ENCODE peak calls at places on chromosomes 3 and 15, in eight cellular contexts. W, G, O, Q, V, B, R and X are unnamed samples.

GRCh38 chr3:143751643-143752178 is 96.6 kb downstream of the SLC9A9 start:
- DNase-seq in O (peak; percentile 1), Q (no peak), G (no peak), R (no peak), W (peak; percentile 68), V (no peak), B (no peak), X (no peak)

GRCh38 chr15:99439524-99439835 is 126.3 kb upstream of the MEF2A start:
- DNase-seq in G (no peak), O (no peak), R (no peak), V (no peak), B (no peak), W (no peak), Q (no peak), X (no peak)

GRCh38 chr3:197380786-197381185 is 82.4 kb upstream of the DLG1 start:
- DNase-seq in V (no peak), Q (no peak), G (no peak), B (no peak), R (no peak), W (no peak), O (no peak), X (no peak)

GRCh38 chr15:80695911-80696651 is 971 bp downstream of the ABHD17C start:
- DNase-seq in G (peak; percentile 12), O (peak; percentile 1), Q (peak; percentile 3), B (no peak), R (peak; percentile 54), V (no peak), W (no peak), X (no peak)

GRCh38 chr15:67101981-67102929 is 36.9 kb downstream of the SMAD3 start:
- DNase-seq in G (no peak), V (no peak), R (peak; percentile 78), B (no peak), O (no peak), W (no peak), Q (no peak), X (no peak)

GRCh38 chr3:50583897-50584296 is 14.6 kb downstream of the HEMK1 start:
- DNase-seq in Q (no peak), W (no peak), O (no peak), V (no peak), G (no peak), R (no peak), B (no peak), X (no peak)

GRCh38 chr3:195147649-195148121 is 123.3 kb downstream of the XXYLT1 start:
- DNase-seq in R (peak; percentile 40), V (no peak), G (peak; percentile 46), W (no peak), O (peak; percentile 80), Q (no peak), B (no peak), X (no peak)

GRCh38 chr3:197001972-197002700 is 27.5 kb downstream of the MELTF start:
- DNase-seq in Q (no peak), O (peak; percentile 33), V (no peak), W (no peak), G (no peak), R (no peak), B (no peak), X (peak; percentile 23)

GRCh38 chr3:42300013-42300412 is 34.0 kb upstream of the CCK start:
- DNase-seq in B (peak; percentile 10), O (peak; percentile 32), R (peak; percentile 37), G (peak; percentile 45), V (peak; percentile 68), Q (no peak), W (no peak), X (peak; percentile 61)

GRCh38 chr15:63231206-63231605 is 41.8 kb downstream of the RAB8B start:
- DNase-seq in B (no peak), R (no peak), O (no peak), Q (no peak), W (no peak), G (no peak), V (no peak), X (no peak)

GRCh38 chr3:159260049-159260662 is 458.3 kb downstream of the MFSD1 start:
- DNase-seq in Q (no peak), R (peak; percentile 84), V (peak; percentile 55), G (peak; percentile 47), B (peak; percentile 36), O (peak; percentile 63), W (peak; percentile 64), X (peak; percentile 53)

GRCh38 chr3:365268-365667 is 168.7 kb downstream of the CHL1 start:
- DNase-seq in R (no peak), O (no peak), V (no peak), G (no peak), Q (no peak), B (no peak), W (no peak), X (no peak)

GRCh38 chr15:47409601-47410000 is 307.7 kb upstream of the SEMA6D start:
- DNase-seq in R (peak; percentile 2), G (no peak), V (no peak), Q (no peak), W (no peak), B (no peak), O (no peak), X (no peak)

GRCh38 chr3:196648856-196649255 is 9.4 kb downstream of the NRROS start:
- DNase-seq in Q (no peak), B (no peak), R (no peak), V (no peak), G (no peak), W (no peak), O (no peak), X (no peak)

GRCh38 chr3:13474776-13475303 is 5.3 kb upstream of the HDAC11 start:
- DNase-seq in V (no peak), O (no peak), G (no peak), Q (no peak), B (no peak), W (no peak), R (no peak), X (no peak)

GRCh38 chr3:105364113-105364512 is 2.6 kb upstream of the ALCAM start:
- DNase-seq in V (no peak), Q (no peak), G (no peak), W (no peak), O (no peak), R (peak; percentile 95), B (no peak), X (no peak)

GRCh38 chr15:75065467-75065850 is 42.1 kb downstream of the PPCDC start:
- DNase-seq in Q (no peak), V (no peak), O (peak; percentile 38), R (no peak), B (no peak), W (no peak), G (no peak), X (peak; percentile 65)

GRCh38 chr3:64291345-64291744 is 66.1 kb upstream of the PRICKLE2 start:
- DNase-seq in G (no peak), R (peak; percentile 91), W (no peak), Q (no peak), B (peak; percentile 52), V (no peak), O (no peak), X (no peak)

GRCh38 chr3:492586-493296 is 296.2 kb downstream of the CHL1 start:
- DNase-seq in B (no peak), Q (no peak), G (no peak), W (no peak), V (no peak), O (no peak), R (no peak), X (no peak)

GRCh38 chr15:40232625-40233070 is 6.2 kb upstream of the PAK6 start:
- DNase-seq in O (no peak), Q (no peak), R (no peak), G (no peak), V (no peak), B (no peak), W (no peak), X (no peak)

GRCh38 chr15:48096813-48097212 is 24.0 kb upstream of the SLC24A5 start:
- DNase-seq in O (no peak), B (no peak), G (no peak), R (peak; percentile 90), Q (no peak), V (no peak), W (no peak), X (no peak)

GRCh38 chr3:10317311-10317960 is 3.5 kb downstream of the SEC13 start:
- DNase-seq in V (no peak), B (no peak), O (no peak), W (no peak), R (no peak), Q (no peak), G (no peak), X (peak; percentile 29)

GRCh38 chr3:167350245-167350862 is 29.7 kb downstream of the ZBBX start:
- DNase-seq in O (peak; percentile 25), B (no peak), G (no peak), R (peak; percentile 57), V (peak; percentile 15), Q (no peak), W (no peak), X (no peak)

GRCh38 chr3:110814170-110815007 is 257.2 kb upstream of the NECTIN3 start:
- DNase-seq in R (peak; percentile 97), G (no peak), W (no peak), V (no peak), B (peak; percentile 72), Q (no peak), O (no peak), X (no peak)

GRCh38 chr15:42721016-42721415 is 15.9 kb downstream of the CDAN1 start:
- DNase-seq in V (no peak), O (no peak), W (no peak), Q (no peak), R (no peak), G (no peak), B (no peak), X (no peak)

GRCh38 chr3:149003653-149004305 is 12.4 kb downstream of the GYG1 start:
- DNase-seq in R (no peak), G (no peak), W (no peak), Q (peak; percentile 25), V (no peak), O (peak; percentile 38), B (no peak), X (no peak)

GRCh38 chr3:70249509-70250160 is 62.8 kb downstream of the MDFIC2 start:
- DNase-seq in O (no peak), B (no peak), W (no peak), R (peak; percentile 13), G (no peak), V (no peak), Q (no peak), X (no peak)

GRCh38 chr15:94230886-94231727 is at the start of gene MCTP2:
- DNase-seq in R (no peak), B (no peak), V (peak; percentile 57), O (peak; percentile 95), G (peak; percentile 88), W (peak; percentile 89), Q (peak; percentile 41), X (peak; percentile 91)

GRCh38 chr3:63192248-63192647 is 85.9 kb upstream of the SYNPR start:
- DNase-seq in V (no peak), B (no peak), G (peak; percentile 67), W (no peak), Q (peak; percentile 94), R (no peak), O (no peak), X (no peak)

GRCh38 chr3:16848007-16848406 is 36.7 kb upstream of the PLCL2 start:
- DNase-seq in R (no peak), O (no peak), W (no peak), Q (no peak), G (no peak), B (no peak), V (no peak), X (no peak)

GRCh38 chr3:154101250-154101649 is 19.9 kb upstream of the ARHGEF26 start:
- DNase-seq in W (no peak), O (no peak), B (no peak), Q (no peak), G (no peak), V (no peak), R (no peak), X (no peak)